ENCODE peak calls at places on chromosomes 12 and 14, in eight cellular contexts. T, B, M, O, X, F, S and V are unnamed samples.

GRCh38 chr14:38108681-38109080 is 99.0 kb upstream of the SSTR1 start:
- DNase-seq in T (no peak), B (no peak), M (no peak), O (no peak), X (no peak), F (no peak), S (no peak), V (no peak)

GRCh38 chr14:80955434-80955939 is at the start of gene TSHR:
- DNase-seq in T (no peak), B (no peak), M (no peak), O (no peak), X (no peak), F (no peak), S (no peak), V (peak)

GRCh38 chr14:67566908-67567307 is 33.2 kb downstream of the PIGH start:
- DNase-seq in T (no peak), B (no peak), M (peak), O (no peak), X (no peak), F (no peak), S (peak), V (peak)

GRCh38 chr14:98138666-98139065 is 1133.3 kb downstream of the BCL11B start:
- DNase-seq in T (no peak), B (no peak), M (no peak), O (peak), X (no peak), F (no peak), S (no peak), V (peak)

GRCh38 chr14:60515244-60515695 is 6.3 kb downstream of the SIX6 start:
- DNase-seq in T (no peak), B (no peak), M (no peak), O (no peak), X (no peak), F (no peak), S (no peak), V (no peak)

GRCh38 chr14:65334765-65335411 is 77.6 kb upstream of the FUT8 start:
- DNase-seq in T (no peak), B (no peak), M (no peak), O (no peak), X (no peak), F (peak), S (no peak), V (no peak)

GRCh38 chr12:115943310-115943629 is 334.2 kb downstream of the MED13L start:
- DNase-seq in T (no peak), B (no peak), M (no peak), O (no peak), X (no peak), F (no peak), S (no peak), V (no peak)

GRCh38 chr12:11731042-11731357 is 81.5 kb downstream of the ETV6 start:
- DNase-seq in T (no peak), B (no peak), M (no peak), O (no peak), X (no peak), F (no peak), S (no peak), V (no peak)

GRCh38 chr12:88836156-88836555 is 255.9 kb upstream of the KITLG start:
- DNase-seq in T (no peak), B (no peak), M (no peak), O (no peak), X (no peak), F (no peak), S (no peak), V (no peak)

GRCh38 chr14:52241102-52241793 is 26.2 kb upstream of the PTGDR start:
- DNase-seq in T (no peak), B (no peak), M (no peak), O (no peak), X (no peak), F (no peak), S (no peak), V (no peak)

GRCh38 chr12:9253464-9253863 is 45.3 kb upstream of the PZP start:
- DNase-seq in T (no peak), B (no peak), M (no peak), O (no peak), X (no peak), F (no peak), S (no peak), V (no peak)

GRCh38 chr12:38639625-38640024 is 265.8 kb downstream of the CPNE8 start:
- DNase-seq in T (no peak), B (no peak), M (no peak), O (no peak), X (no peak), F (no peak), S (no peak), V (no peak)

GRCh38 chr14:52833891-52834290 is 42.5 kb upstream of the GNPNAT1 start:
- DNase-seq in T (no peak), B (peak), M (no peak), O (no peak), X (no peak), F (no peak), S (no peak), V (no peak)

GRCh38 chr12:63264629-63265028 is 113.6 kb upstream of the AVPR1A start:
- DNase-seq in T (no peak), B (no peak), M (no peak), O (no peak), X (no peak), F (no peak), S (no peak), V (no peak)

GRCh38 chr14:100221419-100222218 is 17.3 kb upstream of the YY1 start:
- DNase-seq in T (peak), B (no peak), M (no peak), O (peak), X (no peak), F (peak), S (peak), V (peak)